ENCODE peak calls at places on chromosomes 1 and 21, in seven cellular contexts. One of them, this sample, is unnamed.

GRCh38 chr1:179709841-179710329 is 33.2 kb upstream of the FAM163A start:
- DNase-seq in H9: no peak
- DNase-seq in progenitor cell of endocrine pancreas: no peak
- DNase-seq in epithelial cell of proximal tubule: no peak
- DNase-seq in activated CD8-positive, alpha-beta T cell treated with anti-CD3 and anti-CD28 coated beads for 36 hours: peak; percentile 13
- DNase-seq in upper lobe of left lung: no peak
- DNase-seq in hepatocyte: no peak
- DNase-seq in this sample: no peak

GRCh38 chr21:46323227-46323709 is 402 bp downstream of the C21orf58 start:
- DNase-seq in H9: no peak
- DNase-seq in activated CD8-positive, alpha-beta T cell treated with anti-CD3 and anti-CD28 coated beads for 36 hours: peak; percentile 36
- DNase-seq in progenitor cell of endocrine pancreas: no peak
- DNase-seq in hepatocyte: peak; percentile 44
- DNase-seq in upper lobe of left lung: no peak
- DNase-seq in epithelial cell of proximal tubule: no peak
- DNase-seq in this sample: no peak

GRCh38 chr1:154431586-154432373 is 26.6 kb downstream of the IL6R start:
- DNase-seq in activated CD8-positive, alpha-beta T cell treated with anti-CD3 and anti-CD28 coated beads for 36 hours: peak; percentile 73
- DNase-seq in upper lobe of left lung: peak; percentile 83
- DNase-seq in progenitor cell of endocrine pancreas: no peak
- DNase-seq in hepatocyte: peak; percentile 63
- DNase-seq in epithelial cell of proximal tubule: peak; percentile 96
- DNase-seq in H9: no peak
- DNase-seq in this sample: no peak

GRCh38 chr1:212688338-212689047 is 11.1 kb downstream of the BATF3 start:
- DNase-seq in epithelial cell of proximal tubule: no peak
- DNase-seq in H9: peak; percentile 8
- DNase-seq in upper lobe of left lung: no peak
- DNase-seq in progenitor cell of endocrine pancreas: no peak
- DNase-seq in hepatocyte: peak; percentile 27
- DNase-seq in activated CD8-positive, alpha-beta T cell treated with anti-CD3 and anti-CD28 coated beads for 36 hours: no peak
- DNase-seq in this sample: no peak

GRCh38 chr1:57058652-57059501 is 93.1 kb upstream of the C8B start:
- DNase-seq in upper lobe of left lung: no peak
- DNase-seq in H9: no peak
- DNase-seq in hepatocyte: no peak
- DNase-seq in activated CD8-positive, alpha-beta T cell treated with anti-CD3 and anti-CD28 coated beads for 36 hours: no peak
- DNase-seq in progenitor cell of endocrine pancreas: no peak
- DNase-seq in epithelial cell of proximal tubule: no peak
- DNase-seq in this sample: no peak

GRCh38 chr21:39637197-39637970 is 24.6 kb downstream of the B3GALT5 start:
- DNase-seq in progenitor cell of endocrine pancreas: no peak
- DNase-seq in hepatocyte: no peak
- DNase-seq in upper lobe of left lung: no peak
- DNase-seq in H9: peak; percentile 64
- DNase-seq in activated CD8-positive, alpha-beta T cell treated with anti-CD3 and anti-CD28 coated beads for 36 hours: no peak
- DNase-seq in epithelial cell of proximal tubule: no peak
- DNase-seq in this sample: no peak

GRCh38 chr21:28066051-28066450 is 926.6 kb downstream of the LTN1 start:
- DNase-seq in epithelial cell of proximal tubule: no peak
- DNase-seq in hepatocyte: no peak
- DNase-seq in progenitor cell of endocrine pancreas: no peak
- DNase-seq in activated CD8-positive, alpha-beta T cell treated with anti-CD3 and anti-CD28 coated beads for 36 hours: no peak
- DNase-seq in upper lobe of left lung: no peak
- DNase-seq in H9: no peak
- DNase-seq in this sample: no peak

GRCh38 chr1:216902669-216903388 is 179.6 kb upstream of the ESRRG start:
- DNase-seq in upper lobe of left lung: no peak
- DNase-seq in activated CD8-positive, alpha-beta T cell treated with anti-CD3 and anti-CD28 coated beads for 36 hours: no peak
- DNase-seq in progenitor cell of endocrine pancreas: no peak
- DNase-seq in hepatocyte: no peak
- DNase-seq in epithelial cell of proximal tubule: no peak
- DNase-seq in H9: no peak
- DNase-seq in this sample: no peak

GRCh38 chr1:100358210-100358609 is 5.9 kb downstream of the CDC14A start:
- DNase-seq in epithelial cell of proximal tubule: no peak
- DNase-seq in progenitor cell of endocrine pancreas: no peak
- DNase-seq in H9: no peak
- DNase-seq in hepatocyte: no peak
- DNase-seq in activated CD8-positive, alpha-beta T cell treated with anti-CD3 and anti-CD28 coated beads for 36 hours: peak; percentile 46
- DNase-seq in upper lobe of left lung: no peak
- DNase-seq in this sample: no peak

GRCh38 chr1:41572224-41572623 is 87.7 kb upstream of the EDN2 start:
- DNase-seq in progenitor cell of endocrine pancreas: no peak
- DNase-seq in activated CD8-positive, alpha-beta T cell treated with anti-CD3 and anti-CD28 coated beads for 36 hours: no peak
- DNase-seq in epithelial cell of proximal tubule: no peak
- DNase-seq in hepatocyte: no peak
- DNase-seq in H9: no peak
- DNase-seq in upper lobe of left lung: no peak
- DNase-seq in this sample: no peak

GRCh38 chr1:47797555-47797954 is 199.6 kb downstream of the TRABD2B start:
- DNase-seq in hepatocyte: no peak
- DNase-seq in upper lobe of left lung: no peak
- DNase-seq in progenitor cell of endocrine pancreas: no peak
- DNase-seq in H9: no peak
- DNase-seq in epithelial cell of proximal tubule: no peak
- DNase-seq in activated CD8-positive, alpha-beta T cell treated with anti-CD3 and anti-CD28 coated beads for 36 hours: no peak
- DNase-seq in this sample: no peak

GRCh38 chr1:3192359-3192758 is 123.4 kb downstream of the PRDM16 start:
- DNase-seq in epithelial cell of proximal tubule: no peak
- DNase-seq in hepatocyte: peak; percentile 58
- DNase-seq in H9: no peak
- DNase-seq in progenitor cell of endocrine pancreas: no peak
- DNase-seq in upper lobe of left lung: no peak
- DNase-seq in activated CD8-positive, alpha-beta T cell treated with anti-CD3 and anti-CD28 coated beads for 36 hours: no peak
- DNase-seq in this sample: no peak

GRCh38 chr1:162561616-162562451 is at the start of gene UAP1:
- DNase-seq in hepatocyte: no peak
- DNase-seq in epithelial cell of proximal tubule: no peak
- DNase-seq in H9: peak; percentile 27
- DNase-seq in upper lobe of left lung: peak; percentile 26
- DNase-seq in activated CD8-positive, alpha-beta T cell treated with anti-CD3 and anti-CD28 coated beads for 36 hours: no peak
- DNase-seq in progenitor cell of endocrine pancreas: no peak
- DNase-seq in this sample: no peak

GRCh38 chr1:78254517-78254916 is 208.8 kb downstream of the GIPC2 start:
- DNase-seq in activated CD8-positive, alpha-beta T cell treated with anti-CD3 and anti-CD28 coated beads for 36 hours: no peak
- DNase-seq in upper lobe of left lung: no peak
- DNase-seq in H9: no peak
- DNase-seq in epithelial cell of proximal tubule: no peak
- DNase-seq in progenitor cell of endocrine pancreas: no peak
- DNase-seq in hepatocyte: no peak
- DNase-seq in this sample: no peak

GRCh38 chr1:200226268-200226968 is 183.4 kb downstream of the ZNF281 start:
- DNase-seq in upper lobe of left lung: no peak
- DNase-seq in hepatocyte: no peak
- DNase-seq in activated CD8-positive, alpha-beta T cell treated with anti-CD3 and anti-CD28 coated beads for 36 hours: peak; percentile 54
- DNase-seq in progenitor cell of endocrine pancreas: no peak
- DNase-seq in epithelial cell of proximal tubule: no peak
- DNase-seq in H9: peak; percentile 56
- DNase-seq in this sample: no peak

GRCh38 chr1:184911103-184911502 is 63.2 kb downstream of the NIBAN1 start:
- DNase-seq in progenitor cell of endocrine pancreas: no peak
- DNase-seq in activated CD8-positive, alpha-beta T cell treated with anti-CD3 and anti-CD28 coated beads for 36 hours: no peak
- DNase-seq in hepatocyte: no peak
- DNase-seq in epithelial cell of proximal tubule: no peak
- DNase-seq in upper lobe of left lung: no peak
- DNase-seq in H9: no peak
- DNase-seq in this sample: no peak

GRCh38 chr1:243575070-243575469 is 275.0 kb downstream of the AKT3 start:
- DNase-seq in activated CD8-positive, alpha-beta T cell treated with anti-CD3 and anti-CD28 coated beads for 36 hours: no peak
- DNase-seq in progenitor cell of endocrine pancreas: no peak
- DNase-seq in H9: no peak
- DNase-seq in hepatocyte: no peak
- DNase-seq in upper lobe of left lung: no peak
- DNase-seq in epithelial cell of proximal tubule: no peak
- DNase-seq in this sample: no peak

GRCh38 chr1:1819762-1820161 is 41.5 kb upstream of the NADK start:
- DNase-seq in H9: no peak
- DNase-seq in progenitor cell of endocrine pancreas: no peak
- DNase-seq in activated CD8-positive, alpha-beta T cell treated with anti-CD3 and anti-CD28 coated beads for 36 hours: no peak
- DNase-seq in upper lobe of left lung: no peak
- DNase-seq in epithelial cell of proximal tubule: no peak
- DNase-seq in hepatocyte: no peak
- DNase-seq in this sample: no peak

GRCh38 chr1:19640363-19641316 is 3.5 kb upstream of the NBL1 start:
- DNase-seq in progenitor cell of endocrine pancreas: no peak
- DNase-seq in hepatocyte: peak; percentile 50
- DNase-seq in activated CD8-positive, alpha-beta T cell treated with anti-CD3 and anti-CD28 coated beads for 36 hours: no peak
- DNase-seq in H9: peak; percentile 77
- DNase-seq in epithelial cell of proximal tubule: no peak
- DNase-seq in upper lobe of left lung: no peak
- DNase-seq in this sample: no peak

GRCh38 chr1:166378805-166379204 is 212.0 kb upstream of the FAM78B start:
- DNase-seq in upper lobe of left lung: no peak
- DNase-seq in H9: no peak
- DNase-seq in activated CD8-positive, alpha-beta T cell treated with anti-CD3 and anti-CD28 coated beads for 36 hours: no peak
- DNase-seq in hepatocyte: no peak
- DNase-seq in progenitor cell of endocrine pancreas: no peak
- DNase-seq in epithelial cell of proximal tubule: no peak
- DNase-seq in this sample: no peak

GRCh38 chr1:51385776-51386175 is 55.4 kb upstream of the TTC39A start:
- DNase-seq in upper lobe of left lung: no peak
- DNase-seq in activated CD8-positive, alpha-beta T cell treated with anti-CD3 and anti-CD28 coated beads for 36 hours: no peak
- DNase-seq in progenitor cell of endocrine pancreas: no peak
- DNase-seq in hepatocyte: no peak
- DNase-seq in H9: no peak
- DNase-seq in epithelial cell of proximal tubule: no peak
- DNase-seq in this sample: no peak
- TF ChIP-seq CTCF in upper lobe of left lung: no peak
- TF ChIP-seq CTCF in activated CD8-positive, alpha-beta T cell treated with anti-CD3 and anti-CD28 coated beads for 36 hours: no peak
- TF ChIP-seq CTCF in progenitor cell of endocrine pancreas: no peak
- TF ChIP-seq CTCF in hepatocyte: no peak
- TF ChIP-seq CTCF in H9: no peak
- TF ChIP-seq CTCF in epithelial cell of proximal tubule: no peak
- TF ChIP-seq CTCF in this sample: no peak

DNA sequence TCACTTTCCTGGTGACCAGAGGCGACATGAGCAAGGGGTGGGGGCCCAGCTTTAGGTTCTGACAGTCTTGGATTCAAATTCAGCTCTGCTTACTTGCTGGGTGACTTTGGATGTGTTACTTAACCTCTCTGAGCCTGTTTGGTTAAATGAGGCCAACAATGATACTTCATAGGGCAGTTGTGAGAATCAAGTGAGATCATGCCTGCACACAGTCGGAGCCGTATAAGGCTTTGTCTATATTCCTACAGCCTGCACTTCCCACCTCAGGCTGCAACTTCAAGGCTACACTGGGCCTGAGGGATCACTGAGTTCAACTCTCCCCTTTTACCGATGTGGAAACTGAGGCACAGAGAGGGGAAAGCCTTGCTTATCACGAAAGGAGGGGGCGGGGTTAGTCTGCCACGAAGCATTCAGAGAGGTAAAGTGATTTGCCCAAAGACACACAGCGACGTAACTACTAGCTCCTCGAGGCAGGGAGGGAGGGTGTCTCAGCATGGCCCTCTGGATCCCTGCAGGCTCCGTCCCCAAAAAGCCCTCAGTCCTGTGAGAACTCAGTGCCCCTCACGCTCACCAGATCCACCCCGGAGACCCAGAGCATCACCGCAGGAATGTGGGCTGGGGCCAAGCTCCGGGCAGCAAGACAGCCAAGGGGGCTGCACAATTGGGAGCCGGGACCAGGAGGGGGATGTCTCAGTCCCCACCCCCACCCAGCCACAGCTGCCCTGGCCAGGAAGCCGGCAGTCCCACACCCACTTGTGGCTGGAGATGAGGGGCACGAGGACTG is 25.0 kb downstream of the SDC3 start:
- DNase-seq in progenitor cell of endocrine pancreas: no peak
- DNase-seq in hepatocyte: no peak
- DNase-seq in epithelial cell of proximal tubule: no peak
- DNase-seq in activated CD8-positive, alpha-beta T cell treated with anti-CD3 and anti-CD28 coated beads for 36 hours: no peak
- DNase-seq in upper lobe of left lung: no peak
- DNase-seq in H9: no peak
- DNase-seq in this sample: no peak
- TF ChIP-seq CTCF in progenitor cell of endocrine pancreas: no peak
- TF ChIP-seq CTCF in hepatocyte: no peak
- TF ChIP-seq CTCF in epithelial cell of proximal tubule: no peak
- TF ChIP-seq CTCF in activated CD8-positive, alpha-beta T cell treated with anti-CD3 and anti-CD28 coated beads for 36 hours: no peak
- TF ChIP-seq CTCF in upper lobe of left lung: no peak
- TF ChIP-seq CTCF in H9: no peak
- TF ChIP-seq CTCF in this sample: no peak

GRCh38 chr1:155859234-155859829 is at the start of gene SYT11:
- DNase-seq in progenitor cell of endocrine pancreas: peak; percentile 82
- DNase-seq in epithelial cell of proximal tubule: peak; percentile 77
- DNase-seq in H9: peak; percentile 94
- DNase-seq in upper lobe of left lung: peak; percentile 95
- DNase-seq in hepatocyte: peak; percentile 98
- DNase-seq in activated CD8-positive, alpha-beta T cell treated with anti-CD3 and anti-CD28 coated beads for 36 hours: peak; percentile 97
- DNase-seq in this sample: peak; percentile 95
- TF ChIP-seq CTCF in progenitor cell of endocrine pancreas: no peak
- TF ChIP-seq CTCF in epithelial cell of proximal tubule: no peak
- TF ChIP-seq CTCF in H9: no peak
- TF ChIP-seq CTCF in upper lobe of left lung: no peak
- TF ChIP-seq CTCF in hepatocyte: no peak
- TF ChIP-seq CTCF in activated CD8-positive, alpha-beta T cell treated with anti-CD3 and anti-CD28 coated beads for 36 hours: no peak
- TF ChIP-seq CTCF in this sample: no peak

GRCh38 chr1:53962395-53962794 is 16.2 kb downstream of the LRRC42 start:
- DNase-seq in hepatocyte: no peak
- DNase-seq in activated CD8-positive, alpha-beta T cell treated with anti-CD3 and anti-CD28 coated beads for 36 hours: no peak
- DNase-seq in progenitor cell of endocrine pancreas: no peak
- DNase-seq in H9: no peak
- DNase-seq in epithelial cell of proximal tubule: no peak
- DNase-seq in upper lobe of left lung: no peak
- DNase-seq in this sample: no peak

GRCh38 chr1:53956308-53957168 is 10.4 kb downstream of the LRRC42 start:
- DNase-seq in activated CD8-positive, alpha-beta T cell treated with anti-CD3 and anti-CD28 coated beads for 36 hours: no peak
- DNase-seq in epithelial cell of proximal tubule: no peak
- DNase-seq in progenitor cell of endocrine pancreas: no peak
- DNase-seq in H9: no peak
- DNase-seq in upper lobe of left lung: no peak
- DNase-seq in hepatocyte: no peak
- DNase-seq in this sample: no peak

GRCh38 chr1:53957231-53957818 is 11.2 kb downstream of the LRRC42 start:
- DNase-seq in progenitor cell of endocrine pancreas: no peak
- DNase-seq in H9: no peak
- DNase-seq in hepatocyte: peak; percentile 74
- DNase-seq in activated CD8-positive, alpha-beta T cell treated with anti-CD3 and anti-CD28 coated beads for 36 hours: no peak
- DNase-seq in epithelial cell of proximal tubule: peak; percentile 33
- DNase-seq in upper lobe of left lung: no peak
- DNase-seq in this sample: no peak

GRCh38 chr1:53963472-53963871 is 17.3 kb downstream of the LRRC42 start:
- DNase-seq in activated CD8-positive, alpha-beta T cell treated with anti-CD3 and anti-CD28 coated beads for 36 hours: no peak
- DNase-seq in hepatocyte: no peak
- DNase-seq in upper lobe of left lung: no peak
- DNase-seq in progenitor cell of endocrine pancreas: no peak
- DNase-seq in H9: no peak
- DNase-seq in epithelial cell of proximal tubule: no peak
- DNase-seq in this sample: no peak

DNA sequence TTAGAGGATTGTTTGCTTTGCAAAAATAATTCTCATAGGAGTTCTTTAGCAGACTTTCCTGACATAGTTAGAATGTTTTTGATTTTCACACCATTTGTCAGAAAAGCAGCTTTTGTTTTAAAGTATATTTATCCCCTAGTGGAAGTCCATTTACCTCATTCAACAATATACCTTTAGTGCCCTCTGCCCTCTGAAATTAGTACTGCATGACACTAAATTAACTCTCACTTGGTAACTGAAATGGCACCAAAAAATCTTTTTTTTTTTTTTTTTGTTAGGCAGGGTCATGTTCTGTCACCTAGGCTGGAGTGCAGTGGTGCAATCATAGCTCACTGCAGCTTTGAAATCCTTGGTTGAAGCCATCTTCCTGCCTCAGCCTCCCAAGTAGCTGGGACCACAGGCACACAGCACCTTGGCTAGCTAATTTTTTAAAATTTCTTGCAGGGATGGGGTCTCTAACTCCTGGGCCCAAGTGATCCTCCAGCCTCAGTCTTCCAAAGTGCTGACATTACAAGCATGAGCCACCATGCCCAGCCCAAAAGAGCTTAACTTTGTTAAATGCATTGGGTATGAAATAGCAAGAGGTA is 13.6 kb downstream of the LRRC42 start:
- DNase-seq in epithelial cell of proximal tubule: no peak
- DNase-seq in upper lobe of left lung: no peak
- DNase-seq in hepatocyte: no peak
- DNase-seq in activated CD8-positive, alpha-beta T cell treated with anti-CD3 and anti-CD28 coated beads for 36 hours: peak; percentile 15
- DNase-seq in progenitor cell of endocrine pancreas: no peak
- DNase-seq in H9: no peak
- DNase-seq in this sample: peak; percentile 57
- TF ChIP-seq CTCF in epithelial cell of proximal tubule: peak; percentile 55
- TF ChIP-seq CTCF in upper lobe of left lung: peak; percentile 57
- TF ChIP-seq CTCF in hepatocyte: peak; percentile 50
- TF ChIP-seq CTCF in activated CD8-positive, alpha-beta T cell treated with anti-CD3 and anti-CD28 coated beads for 36 hours: peak; percentile 78
- TF ChIP-seq CTCF in progenitor cell of endocrine pancreas: peak; percentile 60
- TF ChIP-seq CTCF in H9: peak; percentile 74
- TF ChIP-seq CTCF in this sample: peak; percentile 27